ENCODE peak calls at places on chromosomes 13 and 19, in eight cellular contexts. R is left lung; M is suprapubic skin; J is neuronal stem cell; E is prostate gland; L is right atrium auricular region; Q is naive thymus-derived CD4-positive, alpha-beta T cell; P is body of pancreas. T is an unnamed sample. For H3K9me3, the result is how much of the 10 kb centered on the place peaks cover.

GRCh38 chr13:112202966-112203365 is 136.0 kb downstream of the SOX1 start:
- DNase-seq in R (no peak), M (no peak), J (no peak), E (no peak), L (no peak), Q (no peak), P (no peak), T (no peak)

GRCh38 chr13:29948246-29948645 is 97.8 kb upstream of the UBL3 start:
- DNase-seq in R (no peak), M (no peak), J (no peak), E (no peak), L (no peak), Q (no peak), P (no peak), T (no peak)

GRCh38 chr13:97330448-97330847 is 103.5 kb upstream of the RAP2A start:
- DNase-seq in R (no peak), M (no peak), J (no peak), E (no peak), L (no peak), Q (no peak), P (no peak), T (no peak)

GRCh38 chr13:111961236-111961635 is 105.7 kb upstream of the SOX1 start:
- DNase-seq in R (no peak), M (peak), J (no peak), E (no peak), L (no peak), Q (no peak), P (no peak), T (no peak)

GRCh38 chr13:93857126-93857525 is 622.4 kb downstream of the DCT start:
- DNase-seq in R (no peak), M (no peak), J (no peak), E (no peak), L (no peak), Q (no peak), P (no peak), T (no peak)

GRCh38 chr13:29081036-29081435 is 260.9 kb downstream of the MTUS2 start:
- DNase-seq in R (no peak), M (no peak), J (no peak), E (no peak), L (no peak), Q (no peak), P (no peak), T (no peak)

GRCh38 chr13:44854264-44855060 is 134.8 kb downstream of the NUFIP1 start:
- DNase-seq in R (no peak), M (no peak), J (no peak), E (peak), L (peak), Q (no peak), P (peak), T (no peak)

GRCh38 chr13:31421756-31422155 is 222.0 kb downstream of the B3GLCT start:
- DNase-seq in R (no peak), M (no peak), J (no peak), E (no peak), L (no peak), Q (no peak), P (no peak), T (no peak)

GRCh38 chr13:21483748-21484147 is 24.6 kb upstream of the ZDHHC20 start:
- DNase-seq in R (no peak), M (no peak), J (no peak), E (no peak), L (no peak), Q (no peak), P (no peak), T (no peak)

GRCh38 chr19:17865364-17866311 is 5.9 kb downstream of the RPL18A start:
- DNase-seq in R (no peak), M (no peak), J (no peak), E (no peak), L (no peak), Q (no peak), P (no peak), T (no peak)

GRCh38 chr13:108681986-108682562 is 52.7 kb downstream of the MYO16 start:
- DNase-seq in R (no peak), M (no peak), J (no peak), E (no peak), L (no peak), Q (no peak), P (no peak), T (no peak)

GRCh38 chr19:33389574-33390119 is 16.1 kb downstream of the CEBPG start:
- DNase-seq in R (peak), M (peak), J (no peak), E (no peak), L (no peak), Q (no peak), P (no peak), T (no peak)

GRCh38 chr19:57642396-57643046 is 9.6 kb downstream of the ZNF211 start:
- DNase-seq in R (no peak), M (no peak), J (no peak), E (peak), L (no peak), Q (no peak), P (no peak), T (no peak)
- H3K9me3 ChIP-seq in R (half or more), M (under half), J (half or more), E (under half), L (under half), Q (under half), P (under half), T (under half)

DNA sequence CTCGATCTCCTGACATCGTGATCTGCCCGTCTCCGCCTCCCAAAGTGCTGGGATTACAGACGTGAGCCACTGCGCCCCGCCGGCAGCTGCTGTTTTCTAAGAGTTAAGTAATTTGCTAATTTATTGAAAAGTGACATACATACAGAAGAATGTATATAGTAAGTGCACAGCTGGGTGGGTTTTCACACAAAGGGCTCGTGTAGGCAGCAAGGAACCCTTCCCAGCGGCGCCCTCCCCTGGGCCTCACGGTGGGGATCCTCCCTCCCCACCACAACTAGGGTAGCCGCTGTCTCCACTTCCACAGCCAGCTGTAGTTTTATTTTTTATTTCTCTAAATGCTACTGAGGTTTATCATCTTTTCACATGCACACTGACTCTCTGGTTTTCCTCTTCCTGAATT is 64.9 kb downstream of the CRYL1 start:
- DNase-seq in R (no peak), M (no peak), J (no peak), E (no peak), L (no peak), Q (no peak), P (no peak), T (no peak)
- H3K4me3 ChIP-seq in R (no peak), M (no peak), J (no peak), E (no peak), L (no peak), Q (no peak), P (no peak), T (no peak)

GRCh38 chr19:22052644-22053013 is 345 bp downstream of the ZNF257 start:
- DNase-seq in R (peak), M (no peak), J (no peak), E (peak), L (no peak), Q (no peak), P (peak), T (no peak)
- H3K9me3 ChIP-seq in R (under half), M (under half), J (under half), E (under half), L (under half), Q (under half), P (under half), T (under half)

DNA sequence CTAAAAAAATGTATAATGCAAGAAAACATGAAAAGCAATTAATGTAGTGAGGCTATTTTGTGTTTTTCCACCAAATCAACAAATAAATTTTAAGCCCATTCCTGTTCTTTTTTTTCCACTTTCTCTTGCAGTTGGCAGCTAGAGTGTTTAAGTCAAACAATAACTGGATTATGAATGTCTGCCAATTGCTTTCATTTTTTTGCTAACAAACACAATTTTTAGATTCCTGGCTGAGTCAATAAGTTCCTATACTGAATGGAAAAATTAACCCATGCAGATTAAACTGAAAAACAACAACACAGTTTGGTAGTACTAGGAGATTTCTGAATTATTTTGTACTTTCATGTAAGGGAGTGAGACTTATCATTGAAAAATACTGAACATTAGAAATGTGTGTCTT is 232.4 kb downstream of the SLITRK5 start:
- DNase-seq in R (no peak), M (no peak), J (no peak), E (no peak), L (no peak), Q (no peak), P (no peak), T (no peak)
- H3K4me3 ChIP-seq in R (no peak), M (no peak), J (no peak), E (no peak), L (no peak), Q (no peak), P (no peak), T (no peak)

T was measured in iPS DF 6.9.